ENCODE peak calls at places on chromosomes 12 and 14, in six cellular contexts. Y is ovary, V is GM12892, H is kidney, I is ELR, G is GM12865. Z is an unnamed sample.

GRCh38 chr12:21650997-21651396 is 6.6 kb downstream of the LDHB start:
- DNase-seq in Y (no peak), V (no peak), H (no peak), I (no peak), G (no peak), Z (no peak)

GRCh38 chr12:68119724-68120211 is 39.8 kb downstream of the IFNG start:
- DNase-seq in Y (no peak), V (peak; percentile 11), H (no peak), I (no peak), G (peak; percentile 87), Z (no peak)

GRCh38 chr12:3293013-3293412 is 198.0 kb upstream of the PRMT8 start:
- DNase-seq in Y (no peak), V (no peak), H (no peak), I (no peak), G (no peak), Z (no peak)

GRCh38 chr12:5246196-5246595 is 185.7 kb upstream of the NTF3 start:
- DNase-seq in Y (no peak), V (no peak), H (no peak), I (no peak), G (no peak), Z (no peak)

GRCh38 chr14:46108228-46108627 is 543.4 kb downstream of the RPL10L start:
- DNase-seq in Y (no peak), V (no peak), H (peak; percentile 19), I (no peak), G (no peak), Z (no peak)

GRCh38 chr14:91390165-91390778 is 27.3 kb downstream of the CCDC88C start:
- DNase-seq in Y (no peak), V (no peak), H (no peak), I (no peak), G (no peak), Z (no peak)

GRCh38 chr14:30214456-30215090 is 286.9 kb upstream of the PRKD1 start:
- DNase-seq in Y (no peak), V (no peak), H (no peak), I (peak; percentile 78), G (peak; percentile 42), Z (no peak)

GRCh38 chr14:95515080-95515489 is 1.4 kb downstream of the SYNE3 start:
- DNase-seq in Y (peak; percentile 61), V (no peak), H (peak; percentile 76), I (peak; percentile 73), G (no peak), Z (no peak)

GRCh38 chr12:6644257-6644596 is 3.0 kb downstream of the ACRBP start:
- DNase-seq in Y (no peak), V (no peak), H (no peak), I (no peak), G (no peak), Z (no peak)

GRCh38 chr12:48235796-48236333 is 32.8 kb upstream of the OR10AD1 start:
- DNase-seq in Y (no peak), V (no peak), H (no peak), I (no peak), G (no peak), Z (no peak)

GRCh38 chr12:49784756-49785409 is 43.3 kb downstream of the NCKAP5L start:
- DNase-seq in Y (no peak), V (no peak), H (no peak), I (peak; percentile 55), G (no peak), Z (no peak)

GRCh38 chr12:473863-474577 is 14.3 kb downstream of the B4GALNT3 start:
- DNase-seq in Y (no peak), V (no peak), H (no peak), I (peak; percentile 24), G (no peak), Z (no peak)

GRCh38 chr14:50619569-50620141 is 48.5 kb downstream of the SAV1 start:
- DNase-seq in Y (no peak), V (no peak), H (no peak), I (peak; percentile 68), G (peak; percentile 66), Z (no peak)

GRCh38 chr14:105139212-105139825 is 29.3 kb downstream of the JAG2 start:
- DNase-seq in Y (no peak), V (no peak), H (no peak), I (no peak), G (no peak), Z (no peak)

GRCh38 chr12:21774358-21775129 is at the start of gene KCNJ8:
- DNase-seq in Y (peak; percentile 86), V (no peak), H (peak; percentile 96), I (peak; percentile 49), G (no peak), Z (peak; percentile 33)

GRCh38 chr12:13104403-13104802 is 936 bp upstream of the GSG1 start:
- DNase-seq in Y (no peak), V (no peak), H (no peak), I (no peak), G (no peak), Z (no peak)

GRCh38 chr14:99055816-99056215 is 216.2 kb downstream of the BCL11B start:
- DNase-seq in Y (no peak), V (no peak), H (peak; percentile 46), I (no peak), G (peak; percentile 30), Z (no peak)

GRCh38 chr12:119804011-119804641 is 73.0 kb downstream of the CIT start:
- DNase-seq in Y (no peak), V (no peak), H (peak; percentile 90), I (peak; percentile 88), G (peak; percentile 17), Z (peak; percentile 35)

GRCh38 chr12:22234561-22234960 is 99.9 kb downstream of the ST8SIA1 start:
- DNase-seq in Y (no peak), V (no peak), H (no peak), I (peak; percentile 29), G (no peak), Z (no peak)

GRCh38 chr12:4069046-4070010 is 196.1 kb upstream of the PARP11 start:
- DNase-seq in Y (no peak), V (no peak), H (no peak), I (no peak), G (peak; percentile 41), Z (no peak)

GRCh38 chr14:106442857-106443256 is 916.5 kb downstream of the TMEM121 start:
- DNase-seq in Y (no peak), V (no peak), H (no peak), I (no peak), G (peak; percentile 21), Z (no peak)

GRCh38 chr14:73758392-73759182 is 44.4 kb upstream of the PNMA1 start:
- DNase-seq in Y (peak; percentile 72), V (no peak), H (peak; percentile 92), I (peak; percentile 82), G (peak; percentile 82), Z (peak; percentile 49)

GRCh38 chr12:118044075-118044474 is 16.9 kb downstream of the WSB2 start:
- DNase-seq in Y (no peak), V (no peak), H (no peak), I (no peak), G (no peak), Z (no peak)

GRCh38 chr14:92481386-92481785 is 32.2 kb upstream of the RIN3 start:
- DNase-seq in Y (no peak), V (no peak), H (no peak), I (peak; percentile 60), G (no peak), Z (no peak)

GRCh38 chr12:6652391-6652790 is 5.2 kb upstream of the ACRBP start:
- DNase-seq in Y (no peak), V (no peak), H (no peak), I (no peak), G (no peak), Z (no peak)

GRCh38 chr12:59080101-59080500 is 159.8 kb upstream of the LRIG3 start:
- DNase-seq in Y (no peak), V (no peak), H (no peak), I (no peak), G (no peak), Z (no peak)

GRCh38 chr14:42441615-42442014 is 834.9 kb downstream of the LRFN5 start:
- DNase-seq in Y (no peak), V (no peak), H (no peak), I (no peak), G (no peak), Z (no peak)

GRCh38 chr12:94570161-94570560 is 80.2 kb downstream of the TMCC3 start:
- DNase-seq in Y (no peak), V (no peak), H (no peak), I (peak; percentile 88), G (no peak), Z (no peak)

GRCh38 chr12:98823012-98823411 is 177.9 kb downstream of the APAF1 start:
- DNase-seq in Y (no peak), V (no peak), H (no peak), I (no peak), G (no peak), Z (no peak)

GRCh38 chr14:102516531-102517411 is 7.2 kb upstream of the ANKRD9 start:
- DNase-seq in Y (peak; percentile 39), V (peak; percentile 89), H (peak; percentile 82), I (peak; percentile 60), G (peak; percentile 50), Z (peak; percentile 65)

GRCh38 chr12:109731806-109732205 is 18.2 kb downstream of the FAM222A start:
- DNase-seq in Y (no peak), V (no peak), H (peak; percentile 38), I (no peak), G (no peak), Z (no peak)

GRCh38 chr12:59322473-59322872 is 273.4 kb upstream of the SLC16A7 start:
- DNase-seq in Y (no peak), V (no peak), H (no peak), I (no peak), G (no peak), Z (peak; percentile 79)

GRCh38 chr12:131530427-131530826 is 180.5 kb upstream of the SFSWAP start:
- DNase-seq in Y (no peak), V (no peak), H (no peak), I (no peak), G (no peak), Z (no peak)

GRCh38 chr12:97630875-97631274 is 168.3 kb downstream of the RMST start:
- DNase-seq in Y (no peak), V (no peak), H (no peak), I (no peak), G (no peak), Z (no peak)

GRCh38 chr14:38073641-38074040 is 134.1 kb upstream of the SSTR1 start:
- DNase-seq in Y (no peak), V (no peak), H (no peak), I (peak; percentile 75), G (no peak), Z (no peak)

GRCh38 chr12:48336066-48336465 is 14.7 kb downstream of the ZNF641 start:
- DNase-seq in Y (no peak), V (no peak), H (no peak), I (no peak), G (no peak), Z (no peak)